ENCODE peak calls at places on chromosomes 11 and 22, in eight cellular contexts. One of them, this sample, is unnamed.

GRCh38 chr11:21659961-21660360 is 532.9 kb upstream of the ANO5 start:
- DNase-seq in psoas muscle: no peak
- DNase-seq in IMR-90: no peak
- DNase-seq in epithelial cell of proximal tubule: no peak
- DNase-seq in thoracic aorta: no peak
- DNase-seq in gastrocnemius medialis: no peak
- DNase-seq in right atrium auricular region: no peak
- DNase-seq in GM23338: no peak
- DNase-seq in this sample: no peak

GRCh38 chr11:57800444-57801184 is 39.0 kb downstream of the CTNND1 start:
- DNase-seq in GM23338: peak
- DNase-seq in gastrocnemius medialis: no peak
- DNase-seq in psoas muscle: no peak
- DNase-seq in IMR-90: peak
- DNase-seq in epithelial cell of proximal tubule: peak
- DNase-seq in right atrium auricular region: no peak
- DNase-seq in thoracic aorta: no peak
- DNase-seq in this sample: no peak

GRCh38 chr11:71467164-71467563 is 14.2 kb downstream of the NADSYN1 start:
- DNase-seq in thoracic aorta: no peak
- DNase-seq in right atrium auricular region: no peak
- DNase-seq in IMR-90: no peak
- DNase-seq in psoas muscle: no peak
- DNase-seq in gastrocnemius medialis: no peak
- DNase-seq in GM23338: no peak
- DNase-seq in epithelial cell of proximal tubule: no peak
- DNase-seq in this sample: no peak

GRCh38 chr11:30171661-30172060 is 59.2 kb upstream of the FSHB start:
- DNase-seq in thoracic aorta: no peak
- DNase-seq in right atrium auricular region: no peak
- DNase-seq in psoas muscle: no peak
- DNase-seq in gastrocnemius medialis: no peak
- DNase-seq in epithelial cell of proximal tubule: no peak
- DNase-seq in GM23338: no peak
- DNase-seq in IMR-90: no peak
- DNase-seq in this sample: no peak

GRCh38 chr11:119371778-119372182 is 9.7 kb downstream of the USP2 start:
- DNase-seq in gastrocnemius medialis: peak
- DNase-seq in GM23338: no peak
- DNase-seq in epithelial cell of proximal tubule: no peak
- DNase-seq in IMR-90: no peak
- DNase-seq in psoas muscle: peak
- DNase-seq in right atrium auricular region: no peak
- DNase-seq in thoracic aorta: no peak
- DNase-seq in this sample: peak

GRCh38 chr11:75635009-75635909 is 33.6 kb downstream of the MAP6 start:
- DNase-seq in gastrocnemius medialis: no peak
- DNase-seq in right atrium auricular region: peak
- DNase-seq in psoas muscle: peak
- DNase-seq in epithelial cell of proximal tubule: no peak
- DNase-seq in thoracic aorta: peak
- DNase-seq in GM23338: peak
- DNase-seq in IMR-90: peak
- DNase-seq in this sample: no peak

GRCh38 chr11:126329644-126330200 is 25.8 kb upstream of the ST3GAL4 start:
- DNase-seq in gastrocnemius medialis: no peak
- DNase-seq in psoas muscle: no peak
- DNase-seq in epithelial cell of proximal tubule: no peak
- DNase-seq in thoracic aorta: no peak
- DNase-seq in GM23338: no peak
- DNase-seq in IMR-90: peak
- DNase-seq in right atrium auricular region: no peak
- DNase-seq in this sample: no peak

GRCh38 chr22:25167082-25167481 is 32.6 kb upstream of the CRYBB3 start:
- DNase-seq in psoas muscle: no peak
- DNase-seq in gastrocnemius medialis: no peak
- DNase-seq in IMR-90: no peak
- DNase-seq in thoracic aorta: no peak
- DNase-seq in epithelial cell of proximal tubule: no peak
- DNase-seq in right atrium auricular region: no peak
- DNase-seq in GM23338: no peak
- DNase-seq in this sample: no peak

GRCh38 chr22:20520093-20520511 is 12.7 kb downstream of the MED15 start:
- DNase-seq in gastrocnemius medialis: no peak
- DNase-seq in psoas muscle: no peak
- DNase-seq in IMR-90: peak
- DNase-seq in GM23338: no peak
- DNase-seq in thoracic aorta: no peak
- DNase-seq in epithelial cell of proximal tubule: no peak
- DNase-seq in right atrium auricular region: no peak
- DNase-seq in this sample: no peak

GRCh38 chr22:46353483-46354105 is 18.1 kb downstream of the TRMU start:
- DNase-seq in psoas muscle: no peak
- DNase-seq in GM23338: no peak
- DNase-seq in thoracic aorta: no peak
- DNase-seq in gastrocnemius medialis: no peak
- DNase-seq in right atrium auricular region: no peak
- DNase-seq in epithelial cell of proximal tubule: no peak
- DNase-seq in IMR-90: no peak
- DNase-seq in this sample: no peak

GRCh38 chr22:46351131-46351735 is 15.7 kb downstream of the TRMU start:
- DNase-seq in right atrium auricular region: no peak
- DNase-seq in thoracic aorta: no peak
- DNase-seq in psoas muscle: no peak
- DNase-seq in IMR-90: no peak
- DNase-seq in GM23338: no peak
- DNase-seq in gastrocnemius medialis: no peak
- DNase-seq in epithelial cell of proximal tubule: no peak
- DNase-seq in this sample: no peak

GRCh38 chr22:46351767-46352166 is 16.3 kb downstream of the TRMU start:
- DNase-seq in IMR-90: no peak
- DNase-seq in psoas muscle: no peak
- DNase-seq in epithelial cell of proximal tubule: no peak
- DNase-seq in thoracic aorta: no peak
- DNase-seq in right atrium auricular region: no peak
- DNase-seq in GM23338: no peak
- DNase-seq in gastrocnemius medialis: no peak
- DNase-seq in this sample: no peak

GRCh38 chr22:46352691-46353386 is 17.3 kb downstream of the TRMU start:
- DNase-seq in epithelial cell of proximal tubule: no peak
- DNase-seq in GM23338: no peak
- DNase-seq in right atrium auricular region: peak
- DNase-seq in psoas muscle: peak
- DNase-seq in gastrocnemius medialis: peak
- DNase-seq in thoracic aorta: no peak
- DNase-seq in IMR-90: peak
- DNase-seq in this sample: no peak

DNA sequence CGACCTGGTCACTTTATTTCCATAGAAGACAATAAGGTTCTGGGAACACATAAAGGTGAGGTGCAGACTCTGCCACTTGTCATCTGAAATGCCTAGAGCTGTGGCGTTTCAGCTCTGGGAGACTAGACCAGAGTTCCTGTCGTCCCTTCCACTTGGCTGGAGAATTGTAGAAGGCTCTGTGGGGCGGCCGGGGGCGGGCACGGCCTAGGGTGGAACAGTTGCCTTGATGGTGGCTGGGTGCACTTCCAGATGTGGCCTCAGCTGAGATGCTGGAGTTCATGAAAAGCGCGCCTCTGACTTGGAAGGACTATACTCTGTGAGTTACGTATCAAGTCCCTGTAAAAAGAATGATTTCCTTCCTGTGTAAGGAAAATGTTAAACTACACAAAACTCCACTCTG is 16.8 kb downstream of the TRMU start:
- DNase-seq in epithelial cell of proximal tubule: no peak
- DNase-seq in psoas muscle: no peak
- DNase-seq in GM23338: no peak
- DNase-seq in thoracic aorta: no peak
- DNase-seq in gastrocnemius medialis: no peak
- DNase-seq in IMR-90: no peak
- DNase-seq in right atrium auricular region: no peak
- DNase-seq in this sample: no peak
- TF ChIP-seq CTCF in epithelial cell of proximal tubule: no peak
- TF ChIP-seq CTCF in psoas muscle: no peak
- TF ChIP-seq CTCF in GM23338: no peak
- TF ChIP-seq CTCF in thoracic aorta: no peak
- TF ChIP-seq CTCF in gastrocnemius medialis: no peak
- TF ChIP-seq CTCF in IMR-90: no peak
- TF ChIP-seq CTCF in right atrium auricular region: no peak
- TF ChIP-seq CTCF in this sample: no peak

GRCh38 chr11:63937713-63938480 is 905 bp upstream of the NAA40 start:
- DNase-seq in epithelial cell of proximal tubule: no peak
- DNase-seq in right atrium auricular region: no peak
- DNase-seq in IMR-90: no peak
- DNase-seq in gastrocnemius medialis: no peak
- DNase-seq in GM23338: peak
- DNase-seq in psoas muscle: no peak
- DNase-seq in thoracic aorta: no peak
- DNase-seq in this sample: no peak
- H3K4me3 ChIP-seq in epithelial cell of proximal tubule: peak
- H3K4me3 ChIP-seq in right atrium auricular region: peak
- H3K4me3 ChIP-seq in IMR-90: peak
- H3K4me3 ChIP-seq in gastrocnemius medialis: peak
- H3K4me3 ChIP-seq in GM23338: peak
- H3K4me3 ChIP-seq in psoas muscle: peak
- H3K4me3 ChIP-seq in thoracic aorta: peak
- H3K4me3 ChIP-seq in this sample: peak

DNA sequence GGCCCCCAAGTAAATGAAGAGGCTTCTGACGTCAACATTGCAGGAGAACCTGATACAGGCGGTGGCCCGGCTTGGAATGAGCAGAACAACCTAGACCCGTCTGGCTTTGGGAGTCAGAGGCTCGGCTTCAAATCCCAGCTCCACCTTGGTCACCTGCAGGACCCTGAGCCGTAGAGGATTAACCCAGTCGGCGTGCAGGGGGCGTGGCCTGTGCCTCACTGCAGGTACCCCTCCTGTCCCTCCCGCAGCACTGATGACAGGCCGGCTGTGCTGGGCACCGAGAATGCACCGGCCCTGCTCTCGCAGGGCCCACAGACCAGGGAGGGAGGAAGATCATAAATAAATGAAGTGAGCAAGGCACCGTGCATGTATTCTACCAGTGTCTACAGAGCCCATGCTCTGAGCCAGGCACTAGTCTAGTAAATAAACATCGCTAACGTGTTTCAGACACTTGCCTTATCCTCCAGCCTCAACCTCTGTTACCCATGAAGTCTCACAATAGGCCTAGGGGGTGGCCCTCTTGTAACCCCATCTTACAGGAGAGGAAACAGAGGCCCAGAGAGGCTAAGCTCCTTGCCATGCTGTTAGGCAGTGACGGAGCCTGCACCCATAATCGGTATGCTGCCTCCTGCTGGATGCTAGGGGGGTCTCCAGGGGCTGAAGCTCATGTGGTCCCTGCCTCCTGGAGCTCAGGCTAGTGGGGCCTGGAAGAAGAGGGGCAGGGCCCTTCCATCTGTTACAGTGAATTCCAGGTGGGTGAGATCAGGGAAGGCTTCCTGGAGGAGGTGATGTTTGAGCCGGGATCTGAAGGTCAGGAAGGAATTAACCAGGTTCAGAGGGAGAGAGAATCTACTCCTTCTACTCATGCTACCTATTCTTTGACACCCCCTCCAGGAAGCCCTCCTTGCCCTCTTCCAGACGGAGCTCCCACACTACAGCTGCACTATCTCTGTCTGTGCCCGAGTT is 53.4 kb downstream of the RTL6 start:
- DNase-seq in GM23338: peak
- DNase-seq in epithelial cell of proximal tubule: no peak
- DNase-seq in IMR-90: no peak
- DNase-seq in right atrium auricular region: no peak
- DNase-seq in gastrocnemius medialis: no peak
- DNase-seq in psoas muscle: no peak
- DNase-seq in thoracic aorta: no peak
- DNase-seq in this sample: peak
- TF ChIP-seq CTCF in GM23338: peak
- TF ChIP-seq CTCF in epithelial cell of proximal tubule: peak
- TF ChIP-seq CTCF in IMR-90: peak
- TF ChIP-seq CTCF in right atrium auricular region: no peak
- TF ChIP-seq CTCF in gastrocnemius medialis: no peak
- TF ChIP-seq CTCF in psoas muscle: no peak
- TF ChIP-seq CTCF in thoracic aorta: no peak
- TF ChIP-seq CTCF in this sample: no peak

GRCh38 chr11:64863381-64864060 is 14.9 kb downstream of the EHD1 start:
- DNase-seq in IMR-90: no peak
- DNase-seq in thoracic aorta: no peak
- DNase-seq in right atrium auricular region: no peak
- DNase-seq in gastrocnemius medialis: no peak
- DNase-seq in GM23338: no peak
- DNase-seq in psoas muscle: no peak
- DNase-seq in epithelial cell of proximal tubule: no peak
- DNase-seq in this sample: no peak

GRCh38 chr11:64866173-64866491 is 12.3 kb downstream of the EHD1 start:
- DNase-seq in right atrium auricular region: no peak
- DNase-seq in gastrocnemius medialis: no peak
- DNase-seq in GM23338: no peak
- DNase-seq in psoas muscle: no peak
- DNase-seq in epithelial cell of proximal tubule: no peak
- DNase-seq in thoracic aorta: no peak
- DNase-seq in IMR-90: no peak
- DNase-seq in this sample: no peak

GRCh38 chr11:64864473-64865285 is 13.7 kb downstream of the EHD1 start:
- DNase-seq in IMR-90: peak
- DNase-seq in thoracic aorta: peak
- DNase-seq in epithelial cell of proximal tubule: no peak
- DNase-seq in GM23338: no peak
- DNase-seq in right atrium auricular region: peak
- DNase-seq in gastrocnemius medialis: peak
- DNase-seq in psoas muscle: peak
- DNase-seq in this sample: peak

GRCh38 chr11:64864135-64864472 is 14.3 kb downstream of the EHD1 start:
- DNase-seq in thoracic aorta: no peak
- DNase-seq in epithelial cell of proximal tubule: no peak
- DNase-seq in psoas muscle: no peak
- DNase-seq in gastrocnemius medialis: no peak
- DNase-seq in right atrium auricular region: no peak
- DNase-seq in GM23338: no peak
- DNase-seq in IMR-90: no peak
- DNase-seq in this sample: no peak

DNA sequence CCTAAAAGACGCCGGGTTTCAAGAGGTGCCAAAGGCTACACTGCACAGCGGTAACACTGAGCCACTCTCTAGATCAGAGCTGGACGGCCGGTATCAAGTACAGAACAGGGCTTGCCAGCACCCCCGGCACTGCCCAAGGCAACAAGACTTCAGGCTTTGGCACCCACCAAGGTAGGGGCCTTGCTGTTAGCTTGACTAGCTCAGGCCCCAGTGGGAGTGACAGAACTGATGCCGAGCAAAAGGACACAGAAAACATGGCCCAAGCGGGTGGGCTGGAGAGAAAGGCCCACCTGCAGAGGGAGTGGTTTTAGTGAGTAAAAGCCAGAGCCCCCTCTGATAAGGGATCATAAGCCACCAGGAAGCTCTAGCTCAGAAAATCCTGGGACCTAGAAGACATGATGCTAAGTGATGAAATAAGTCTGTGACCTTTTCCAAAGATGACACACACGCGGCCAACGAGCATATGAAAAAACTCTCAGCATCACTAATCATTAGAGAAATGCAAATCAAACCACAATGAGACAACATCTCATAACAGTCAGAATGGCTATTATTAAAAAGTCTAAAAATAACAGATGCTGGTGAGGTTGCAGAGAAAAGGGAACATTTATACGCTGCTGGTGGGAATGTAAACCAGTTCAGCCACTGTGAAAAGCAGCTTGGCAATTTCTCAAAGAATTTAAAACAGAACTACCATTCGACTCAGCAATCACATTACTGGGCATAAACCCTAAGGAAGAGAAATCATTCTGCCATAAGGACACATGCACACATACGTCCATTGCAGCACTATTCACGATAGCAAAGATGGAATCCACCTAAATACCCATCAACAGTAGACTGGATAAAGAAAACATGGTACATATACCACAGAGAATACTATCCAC is 12.9 kb downstream of the EHD1 start:
- DNase-seq in gastrocnemius medialis: no peak
- DNase-seq in IMR-90: peak
- DNase-seq in right atrium auricular region: no peak
- DNase-seq in epithelial cell of proximal tubule: no peak
- DNase-seq in GM23338: no peak
- DNase-seq in psoas muscle: no peak
- DNase-seq in thoracic aorta: no peak
- DNase-seq in this sample: no peak
- H3K4me3 ChIP-seq in gastrocnemius medialis: no peak
- H3K4me3 ChIP-seq in IMR-90: no peak
- H3K4me3 ChIP-seq in right atrium auricular region: no peak
- H3K4me3 ChIP-seq in epithelial cell of proximal tubule: no peak
- H3K4me3 ChIP-seq in GM23338: no peak
- H3K4me3 ChIP-seq in psoas muscle: peak
- H3K4me3 ChIP-seq in thoracic aorta: peak
- H3K4me3 ChIP-seq in this sample: peak

This sample was measured in ascending aorta.